ENCODE peak calls at places on chromosomes 11 and 22, in six cellular contexts. One of them, this sample, is unnamed.

GRCh38 chr11:2713721-2714462 is 14.1 kb upstream of the KCNQ1OT1 start:
- DNase-seq in astrocyte of the cerebellum: no peak
- DNase-seq in ovary: no peak
- DNase-seq in mesendoderm: no peak
- DNase-seq in SK-N-SH: peak
- DNase-seq in AG04450: no peak
- DNase-seq in this sample: no peak

GRCh38 chr22:22218302-22218701 is 26.3 kb upstream of the VPREB1 start:
- DNase-seq in astrocyte of the cerebellum: no peak
- DNase-seq in ovary: no peak
- DNase-seq in mesendoderm: no peak
- DNase-seq in SK-N-SH: no peak
- DNase-seq in AG04450: no peak
- DNase-seq in this sample: no peak

GRCh38 chr11:115548878-115549528 is 44.8 kb upstream of the CADM1 start:
- DNase-seq in astrocyte of the cerebellum: no peak
- DNase-seq in ovary: no peak
- DNase-seq in mesendoderm: peak
- DNase-seq in SK-N-SH: no peak
- DNase-seq in AG04450: no peak
- DNase-seq in this sample: no peak

GRCh38 chr22:45629469-45630089 is 42.1 kb upstream of the ATXN10 start:
- DNase-seq in astrocyte of the cerebellum: no peak
- DNase-seq in ovary: no peak
- DNase-seq in mesendoderm: peak
- DNase-seq in SK-N-SH: peak
- DNase-seq in AG04450: no peak
- DNase-seq in this sample: no peak

GRCh38 chr11:60786811-60787567 is 1.9 kb downstream of the MS4A10 start:
- DNase-seq in astrocyte of the cerebellum: peak
- DNase-seq in ovary: peak
- DNase-seq in mesendoderm: no peak
- DNase-seq in SK-N-SH: no peak
- DNase-seq in AG04450: peak
- DNase-seq in this sample: no peak

GRCh38 chr11:116986521-116987105 is 111.6 kb downstream of the SIK3 start:
- DNase-seq in astrocyte of the cerebellum: peak
- DNase-seq in ovary: no peak
- DNase-seq in mesendoderm: no peak
- DNase-seq in SK-N-SH: no peak
- DNase-seq in AG04450: no peak
- DNase-seq in this sample: no peak

GRCh38 chr11:118893662-118894061 is 10.0 kb downstream of the CXCR5 start:
- DNase-seq in astrocyte of the cerebellum: no peak
- DNase-seq in ovary: peak
- DNase-seq in mesendoderm: no peak
- DNase-seq in SK-N-SH: no peak
- DNase-seq in AG04450: no peak
- DNase-seq in this sample: no peak

GRCh38 chr22:31944700-31945477 is 554 bp downstream of the YWHAH start:
- DNase-seq in astrocyte of the cerebellum: no peak
- DNase-seq in ovary: peak
- DNase-seq in mesendoderm: peak
- DNase-seq in SK-N-SH: peak
- DNase-seq in AG04450: no peak
- DNase-seq in this sample: peak

GRCh38 chr22:19446603-19447387 is 716 bp downstream of the C22orf39 start:
- DNase-seq in astrocyte of the cerebellum: no peak
- DNase-seq in ovary: no peak
- DNase-seq in mesendoderm: peak
- DNase-seq in SK-N-SH: no peak
- DNase-seq in AG04450: no peak
- DNase-seq in this sample: no peak

GRCh38 chr11:47328449-47329390 is 23.8 kb downstream of the MYBPC3 start:
- DNase-seq in astrocyte of the cerebellum: no peak
- DNase-seq in ovary: no peak
- DNase-seq in mesendoderm: no peak
- DNase-seq in SK-N-SH: no peak
- DNase-seq in AG04450: no peak
- DNase-seq in this sample: no peak

GRCh38 chr11:61579398-61580291 is 1.2 kb downstream of the SYT7 start:
- DNase-seq in astrocyte of the cerebellum: no peak
- DNase-seq in ovary: no peak
- DNase-seq in mesendoderm: no peak
- DNase-seq in SK-N-SH: no peak
- DNase-seq in AG04450: no peak
- DNase-seq in this sample: no peak

GRCh38 chr22:33247758-33248157 is 189.6 kb upstream of the SYN3 start:
- DNase-seq in astrocyte of the cerebellum: no peak
- DNase-seq in ovary: no peak
- DNase-seq in mesendoderm: no peak
- DNase-seq in SK-N-SH: no peak
- DNase-seq in AG04450: no peak
- DNase-seq in this sample: no peak

GRCh38 chr22:37563153-37564081 is 3.1 kb downstream of the CDC42EP1 start:
- DNase-seq in astrocyte of the cerebellum: peak
- DNase-seq in ovary: peak
- DNase-seq in mesendoderm: peak
- DNase-seq in SK-N-SH: no peak
- DNase-seq in AG04450: peak
- DNase-seq in this sample: no peak
- H3K4me3 ChIP-seq in astrocyte of the cerebellum: peak
- H3K4me3 ChIP-seq in ovary: no peak
- H3K4me3 ChIP-seq in mesendoderm: no peak
- H3K4me3 ChIP-seq in SK-N-SH: no peak
- H3K4me3 ChIP-seq in AG04450: peak
- H3K4me3 ChIP-seq in this sample: no peak

GRCh38 chr11:64876835-64877341 is 1.5 kb downstream of the EHD1 start:
- DNase-seq in astrocyte of the cerebellum: no peak
- DNase-seq in ovary: no peak
- DNase-seq in mesendoderm: peak
- DNase-seq in SK-N-SH: no peak
- DNase-seq in AG04450: no peak
- DNase-seq in this sample: no peak

GRCh38 chr11:64874308-64874707 is 4.1 kb downstream of the EHD1 start:
- DNase-seq in astrocyte of the cerebellum: no peak
- DNase-seq in ovary: no peak
- DNase-seq in mesendoderm: no peak
- DNase-seq in SK-N-SH: no peak
- DNase-seq in AG04450: no peak
- DNase-seq in this sample: no peak

GRCh38 chr11:64876226-64876750 is 2.1 kb downstream of the EHD1 start:
- DNase-seq in astrocyte of the cerebellum: no peak
- DNase-seq in ovary: no peak
- DNase-seq in mesendoderm: no peak
- DNase-seq in SK-N-SH: no peak
- DNase-seq in AG04450: no peak
- DNase-seq in this sample: no peak

GRCh38 chr11:64874841-64875240 is 3.6 kb downstream of the EHD1 start:
- DNase-seq in astrocyte of the cerebellum: no peak
- DNase-seq in ovary: no peak
- DNase-seq in mesendoderm: no peak
- DNase-seq in SK-N-SH: no peak
- DNase-seq in AG04450: no peak
- DNase-seq in this sample: no peak

DNA sequence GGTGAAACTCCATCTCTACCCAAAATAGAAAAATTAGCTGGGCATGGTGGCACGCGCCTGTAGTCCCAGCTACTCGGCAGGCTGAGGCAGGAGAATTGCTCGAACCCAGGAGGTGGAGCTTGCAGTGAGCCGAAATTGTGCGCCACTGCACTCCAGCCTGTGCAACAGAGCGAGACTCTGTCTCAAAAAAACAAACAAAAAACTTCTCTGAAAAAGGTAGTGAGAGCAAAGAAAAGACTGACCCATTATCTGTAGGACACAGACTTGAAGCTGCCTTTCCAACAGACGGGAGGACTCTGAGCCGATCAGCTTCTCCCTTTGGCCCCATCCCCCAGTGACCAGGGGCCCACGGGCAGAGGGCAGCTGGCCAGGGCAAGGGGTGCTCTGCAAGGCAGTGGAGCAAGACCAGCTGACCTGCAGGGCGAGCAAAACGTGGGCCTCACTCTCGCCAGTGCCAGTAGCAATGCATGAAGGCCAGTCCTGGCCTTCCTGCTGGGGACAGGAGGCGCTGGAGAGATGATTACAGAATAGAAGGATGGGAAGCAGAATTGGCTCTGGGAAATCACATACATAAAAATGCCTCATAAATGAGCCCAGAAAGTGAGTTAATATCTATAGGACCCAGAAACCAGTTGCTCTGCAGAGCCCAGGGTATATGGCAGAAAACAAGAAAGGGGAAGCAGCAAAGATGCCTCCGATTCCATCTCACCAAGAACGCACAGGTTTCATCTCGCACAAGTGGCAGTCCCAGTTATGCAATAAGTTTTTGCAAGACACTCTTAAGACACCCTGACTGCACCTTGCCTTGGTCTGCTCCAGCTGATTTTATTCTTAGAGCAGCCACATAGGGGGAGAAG is 2.8 kb downstream of the EHD1 start:
- DNase-seq in astrocyte of the cerebellum: no peak
- DNase-seq in ovary: no peak
- DNase-seq in mesendoderm: no peak
- DNase-seq in SK-N-SH: no peak
- DNase-seq in AG04450: no peak
- DNase-seq in this sample: no peak
- H3K4me3 ChIP-seq in astrocyte of the cerebellum: peak
- H3K4me3 ChIP-seq in ovary: peak
- H3K4me3 ChIP-seq in mesendoderm: no peak
- H3K4me3 ChIP-seq in SK-N-SH: peak
- H3K4me3 ChIP-seq in AG04450: peak
- H3K4me3 ChIP-seq in this sample: peak

GRCh38 chr11:82754410-82754809 is 20.7 kb upstream of the FAM181B start:
- DNase-seq in astrocyte of the cerebellum: no peak
- DNase-seq in ovary: no peak
- DNase-seq in mesendoderm: no peak
- DNase-seq in SK-N-SH: no peak
- DNase-seq in AG04450: no peak
- DNase-seq in this sample: no peak

GRCh38 chr11:82752801-82753200 is 19.1 kb upstream of the FAM181B start:
- DNase-seq in astrocyte of the cerebellum: no peak
- DNase-seq in ovary: no peak
- DNase-seq in mesendoderm: no peak
- DNase-seq in SK-N-SH: no peak
- DNase-seq in AG04450: no peak
- DNase-seq in this sample: no peak

GRCh38 chr11:82759649-82760048 is 26.0 kb upstream of the FAM181B start:
- DNase-seq in astrocyte of the cerebellum: no peak
- DNase-seq in ovary: no peak
- DNase-seq in mesendoderm: no peak
- DNase-seq in SK-N-SH: no peak
- DNase-seq in AG04450: no peak
- DNase-seq in this sample: no peak

GRCh38 chr11:82756765-82757650 is 23.3 kb upstream of the FAM181B start:
- DNase-seq in astrocyte of the cerebellum: no peak
- DNase-seq in ovary: no peak
- DNase-seq in mesendoderm: no peak
- DNase-seq in SK-N-SH: no peak
- DNase-seq in AG04450: no peak
- DNase-seq in this sample: no peak

DNA sequence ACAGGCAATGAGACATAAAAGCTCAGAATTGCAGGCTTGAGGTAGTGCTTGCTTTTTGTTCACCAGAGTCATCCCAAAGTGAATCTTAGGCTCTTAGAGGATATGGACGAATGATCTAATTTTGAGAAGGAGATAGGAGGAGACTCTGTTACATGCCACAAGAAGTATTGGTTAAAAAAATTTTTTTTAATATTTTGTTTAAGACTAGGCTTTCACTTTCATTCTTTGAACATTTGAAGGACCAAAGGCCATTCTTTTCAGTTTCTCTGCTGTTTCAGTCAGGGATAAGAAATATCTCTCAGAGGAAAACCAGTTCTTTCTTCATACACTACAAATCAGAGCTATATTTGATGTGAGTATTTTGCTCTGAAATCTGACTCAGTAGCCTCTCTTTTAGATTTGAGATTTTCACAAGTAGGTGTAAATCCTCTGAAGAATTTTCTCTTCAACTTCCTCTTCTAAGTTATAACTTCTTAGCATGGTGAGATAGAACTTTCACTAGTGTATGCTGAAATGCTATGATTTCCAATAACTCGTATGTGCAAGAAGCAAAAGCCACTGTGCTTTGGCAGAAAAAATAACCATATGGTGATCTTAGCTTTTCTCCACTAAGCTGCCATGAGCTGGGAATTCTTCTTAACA is 24.1 kb upstream of the FAM181B start:
- DNase-seq in astrocyte of the cerebellum: no peak
- DNase-seq in ovary: no peak
- DNase-seq in mesendoderm: no peak
- DNase-seq in SK-N-SH: no peak
- DNase-seq in AG04450: no peak
- DNase-seq in this sample: peak
- H3K4me3 ChIP-seq in astrocyte of the cerebellum: no peak
- H3K4me3 ChIP-seq in ovary: no peak
- H3K4me3 ChIP-seq in mesendoderm: no peak
- H3K4me3 ChIP-seq in SK-N-SH: no peak
- H3K4me3 ChIP-seq in AG04450: no peak
- H3K4me3 ChIP-seq in this sample: peak

GRCh38 chr11:12721816-12722604 is 47.8 kb downstream of the TEAD1 start:
- DNase-seq in astrocyte of the cerebellum: no peak
- DNase-seq in ovary: no peak
- DNase-seq in mesendoderm: peak
- DNase-seq in SK-N-SH: no peak
- DNase-seq in AG04450: no peak
- DNase-seq in this sample: no peak
- H3K4me3 ChIP-seq in astrocyte of the cerebellum: no peak
- H3K4me3 ChIP-seq in ovary: no peak
- H3K4me3 ChIP-seq in mesendoderm: no peak
- H3K4me3 ChIP-seq in SK-N-SH: no peak
- H3K4me3 ChIP-seq in AG04450: no peak
- H3K4me3 ChIP-seq in this sample: no peak

GRCh38 chr11:43576834-43577521 is 103.6 kb upstream of the HSD17B12 start:
- DNase-seq in astrocyte of the cerebellum: peak
- DNase-seq in ovary: peak
- DNase-seq in mesendoderm: peak
- DNase-seq in SK-N-SH: peak
- DNase-seq in AG04450: no peak
- DNase-seq in this sample: no peak
- H3K4me3 ChIP-seq in astrocyte of the cerebellum: no peak
- H3K4me3 ChIP-seq in ovary: no peak
- H3K4me3 ChIP-seq in mesendoderm: no peak
- H3K4me3 ChIP-seq in SK-N-SH: peak
- H3K4me3 ChIP-seq in AG04450: no peak
- H3K4me3 ChIP-seq in this sample: no peak